ENCODE peak calls at places on chromosomes 13 and 19, in nine cellular contexts. One of them, this sample, is unnamed.

GRCh38 chr13:56561327-56561726 is 579.4 kb upstream of the PRR20A start:
- DNase-seq in renal cortical epithelial cell: peak
- DNase-seq in iris pigment epithelial cell: no peak
- DNase-seq in amygdala: no peak
- DNase-seq in epithelial cell of esophagus: peak
- DNase-seq in stimulated activated CD8-positive, alpha-beta memory T cell treated with anti-CD3 and anti-CD28 coated beads, Interleukin-15, amount 100 ng/mL, for 4 hours: no peak
- DNase-seq in ascending aorta: no peak
- DNase-seq in CD8-positive, alpha-beta T cell: no peak
- DNase-seq in left ventricle myocardium inferior: no peak
- DNase-seq in this sample: no peak

GRCh38 chr13:97318532-97318931 is 96.4 kb downstream of the MBNL2 start:
- DNase-seq in CD8-positive, alpha-beta T cell: no peak
- DNase-seq in renal cortical epithelial cell: no peak
- DNase-seq in stimulated activated CD8-positive, alpha-beta memory T cell treated with anti-CD3 and anti-CD28 coated beads, Interleukin-15, amount 100 ng/mL, for 4 hours: no peak
- DNase-seq in ascending aorta: no peak
- DNase-seq in left ventricle myocardium inferior: no peak
- DNase-seq in epithelial cell of esophagus: no peak
- DNase-seq in amygdala: no peak
- DNase-seq in iris pigment epithelial cell: no peak
- DNase-seq in this sample: no peak

GRCh38 chr19:53196777-53197396 is 3.7 kb upstream of the ZNF665 start:
- DNase-seq in stimulated activated CD8-positive, alpha-beta memory T cell treated with anti-CD3 and anti-CD28 coated beads, Interleukin-15, amount 100 ng/mL, for 4 hours: peak
- DNase-seq in iris pigment epithelial cell: peak
- DNase-seq in ascending aorta: peak
- DNase-seq in left ventricle myocardium inferior: peak
- DNase-seq in renal cortical epithelial cell: peak
- DNase-seq in amygdala: peak
- DNase-seq in epithelial cell of esophagus: peak
- DNase-seq in CD8-positive, alpha-beta T cell: peak
- DNase-seq in this sample: peak

GRCh38 chr19:14218615-14219330 is 12.8 kb upstream of the ADGRL1 start:
- DNase-seq in left ventricle myocardium inferior: no peak
- DNase-seq in CD8-positive, alpha-beta T cell: no peak
- DNase-seq in stimulated activated CD8-positive, alpha-beta memory T cell treated with anti-CD3 and anti-CD28 coated beads, Interleukin-15, amount 100 ng/mL, for 4 hours: no peak
- DNase-seq in iris pigment epithelial cell: no peak
- DNase-seq in renal cortical epithelial cell: no peak
- DNase-seq in ascending aorta: no peak
- DNase-seq in amygdala: no peak
- DNase-seq in epithelial cell of esophagus: no peak
- DNase-seq in this sample: no peak

GRCh38 chr19:1407662-1408299 is 395 bp downstream of the DAZAP1 start:
- DNase-seq in ascending aorta: no peak
- DNase-seq in stimulated activated CD8-positive, alpha-beta memory T cell treated with anti-CD3 and anti-CD28 coated beads, Interleukin-15, amount 100 ng/mL, for 4 hours: peak
- DNase-seq in epithelial cell of esophagus: peak
- DNase-seq in iris pigment epithelial cell: no peak
- DNase-seq in left ventricle myocardium inferior: peak
- DNase-seq in renal cortical epithelial cell: no peak
- DNase-seq in amygdala: no peak
- DNase-seq in CD8-positive, alpha-beta T cell: peak
- DNase-seq in this sample: peak

GRCh38 chr13:28324181-28324789 is 170.6 kb downstream of the FLT1 start:
- DNase-seq in ascending aorta: no peak
- DNase-seq in renal cortical epithelial cell: peak
- DNase-seq in stimulated activated CD8-positive, alpha-beta memory T cell treated with anti-CD3 and anti-CD28 coated beads, Interleukin-15, amount 100 ng/mL, for 4 hours: no peak
- DNase-seq in CD8-positive, alpha-beta T cell: peak
- DNase-seq in amygdala: peak
- DNase-seq in iris pigment epithelial cell: peak
- DNase-seq in epithelial cell of esophagus: peak
- DNase-seq in left ventricle myocardium inferior: peak
- DNase-seq in this sample: no peak

GRCh38 chr19:2455481-2456300 is 1.1 kb downstream of the LMNB2 start:
- DNase-seq in iris pigment epithelial cell: no peak
- DNase-seq in stimulated activated CD8-positive, alpha-beta memory T cell treated with anti-CD3 and anti-CD28 coated beads, Interleukin-15, amount 100 ng/mL, for 4 hours: no peak
- DNase-seq in ascending aorta: no peak
- DNase-seq in left ventricle myocardium inferior: peak
- DNase-seq in amygdala: no peak
- DNase-seq in epithelial cell of esophagus: peak
- DNase-seq in renal cortical epithelial cell: no peak
- DNase-seq in CD8-positive, alpha-beta T cell: peak
- DNase-seq in this sample: peak

GRCh38 chr19:5184930-5185329 is 155.7 kb downstream of the PTPRS start:
- DNase-seq in amygdala: no peak
- DNase-seq in epithelial cell of esophagus: no peak
- DNase-seq in CD8-positive, alpha-beta T cell: no peak
- DNase-seq in ascending aorta: no peak
- DNase-seq in iris pigment epithelial cell: no peak
- DNase-seq in left ventricle myocardium inferior: no peak
- DNase-seq in renal cortical epithelial cell: no peak
- DNase-seq in stimulated activated CD8-positive, alpha-beta memory T cell treated with anti-CD3 and anti-CD28 coated beads, Interleukin-15, amount 100 ng/mL, for 4 hours: no peak
- DNase-seq in this sample: no peak

GRCh38 chr19:2634228-2634951 is 68.1 kb downstream of the GNG7 start:
- DNase-seq in CD8-positive, alpha-beta T cell: peak
- DNase-seq in iris pigment epithelial cell: peak
- DNase-seq in epithelial cell of esophagus: no peak
- DNase-seq in renal cortical epithelial cell: peak
- DNase-seq in ascending aorta: no peak
- DNase-seq in amygdala: no peak
- DNase-seq in left ventricle myocardium inferior: peak
- DNase-seq in stimulated activated CD8-positive, alpha-beta memory T cell treated with anti-CD3 and anti-CD28 coated beads, Interleukin-15, amount 100 ng/mL, for 4 hours: no peak
- DNase-seq in this sample: no peak

GRCh38 chr13:105806335-105806920 is 729.0 kb downstream of the EFNB2 start:
- DNase-seq in iris pigment epithelial cell: peak
- DNase-seq in renal cortical epithelial cell: no peak
- DNase-seq in stimulated activated CD8-positive, alpha-beta memory T cell treated with anti-CD3 and anti-CD28 coated beads, Interleukin-15, amount 100 ng/mL, for 4 hours: no peak
- DNase-seq in ascending aorta: no peak
- DNase-seq in epithelial cell of esophagus: no peak
- DNase-seq in amygdala: no peak
- DNase-seq in left ventricle myocardium inferior: no peak
- DNase-seq in CD8-positive, alpha-beta T cell: no peak
- DNase-seq in this sample: no peak

GRCh38 chr13:97072297-97072696 is 78.0 kb upstream of the OXGR1 start:
- DNase-seq in left ventricle myocardium inferior: no peak
- DNase-seq in ascending aorta: no peak
- DNase-seq in iris pigment epithelial cell: no peak
- DNase-seq in renal cortical epithelial cell: no peak
- DNase-seq in CD8-positive, alpha-beta T cell: no peak
- DNase-seq in amygdala: no peak
- DNase-seq in stimulated activated CD8-positive, alpha-beta memory T cell treated with anti-CD3 and anti-CD28 coated beads, Interleukin-15, amount 100 ng/mL, for 4 hours: no peak
- DNase-seq in epithelial cell of esophagus: no peak
- DNase-seq in this sample: no peak

GRCh38 chr13:28442872-28443271 is 52.1 kb downstream of the FLT1 start:
- DNase-seq in iris pigment epithelial cell: no peak
- DNase-seq in stimulated activated CD8-positive, alpha-beta memory T cell treated with anti-CD3 and anti-CD28 coated beads, Interleukin-15, amount 100 ng/mL, for 4 hours: no peak
- DNase-seq in left ventricle myocardium inferior: peak
- DNase-seq in amygdala: no peak
- DNase-seq in CD8-positive, alpha-beta T cell: no peak
- DNase-seq in renal cortical epithelial cell: no peak
- DNase-seq in ascending aorta: no peak
- DNase-seq in epithelial cell of esophagus: no peak
- DNase-seq in this sample: no peak

GRCh38 chr19:35468637-35469036 is 20.6 kb downstream of the FFAR2 start:
- DNase-seq in stimulated activated CD8-positive, alpha-beta memory T cell treated with anti-CD3 and anti-CD28 coated beads, Interleukin-15, amount 100 ng/mL, for 4 hours: peak
- DNase-seq in amygdala: peak
- DNase-seq in renal cortical epithelial cell: peak
- DNase-seq in iris pigment epithelial cell: peak
- DNase-seq in ascending aorta: no peak
- DNase-seq in left ventricle myocardium inferior: peak
- DNase-seq in epithelial cell of esophagus: peak
- DNase-seq in CD8-positive, alpha-beta T cell: peak
- DNase-seq in this sample: peak

GRCh38 chr13:20826301-20826700 is 52.5 kb upstream of the EEF1AKMT1 start:
- DNase-seq in renal cortical epithelial cell: no peak
- DNase-seq in CD8-positive, alpha-beta T cell: no peak
- DNase-seq in epithelial cell of esophagus: no peak
- DNase-seq in left ventricle myocardium inferior: no peak
- DNase-seq in iris pigment epithelial cell: no peak
- DNase-seq in ascending aorta: no peak
- DNase-seq in amygdala: no peak
- DNase-seq in stimulated activated CD8-positive, alpha-beta memory T cell treated with anti-CD3 and anti-CD28 coated beads, Interleukin-15, amount 100 ng/mL, for 4 hours: no peak
- DNase-seq in this sample: no peak

GRCh38 chr13:99380921-99381645 is 73.9 kb upstream of the GPR183 start:
- DNase-seq in stimulated activated CD8-positive, alpha-beta memory T cell treated with anti-CD3 and anti-CD28 coated beads, Interleukin-15, amount 100 ng/mL, for 4 hours: no peak
- DNase-seq in amygdala: no peak
- DNase-seq in renal cortical epithelial cell: no peak
- DNase-seq in iris pigment epithelial cell: no peak
- DNase-seq in CD8-positive, alpha-beta T cell: peak
- DNase-seq in left ventricle myocardium inferior: no peak
- DNase-seq in ascending aorta: no peak
- DNase-seq in epithelial cell of esophagus: no peak
- DNase-seq in this sample: peak

GRCh38 chr19:49506575-49507105 is 5.8 kb upstream of the FCGRT start:
- DNase-seq in stimulated activated CD8-positive, alpha-beta memory T cell treated with anti-CD3 and anti-CD28 coated beads, Interleukin-15, amount 100 ng/mL, for 4 hours: no peak
- DNase-seq in CD8-positive, alpha-beta T cell: peak
- DNase-seq in amygdala: no peak
- DNase-seq in epithelial cell of esophagus: peak
- DNase-seq in iris pigment epithelial cell: no peak
- DNase-seq in left ventricle myocardium inferior: peak
- DNase-seq in ascending aorta: no peak
- DNase-seq in renal cortical epithelial cell: peak
- DNase-seq in this sample: peak

GRCh38 chr19:4136680-4137088 is 12.8 kb upstream of the MAP2K2 start:
- DNase-seq in CD8-positive, alpha-beta T cell: no peak
- DNase-seq in stimulated activated CD8-positive, alpha-beta memory T cell treated with anti-CD3 and anti-CD28 coated beads, Interleukin-15, amount 100 ng/mL, for 4 hours: no peak
- DNase-seq in renal cortical epithelial cell: no peak
- DNase-seq in ascending aorta: no peak
- DNase-seq in epithelial cell of esophagus: no peak
- DNase-seq in left ventricle myocardium inferior: no peak
- DNase-seq in iris pigment epithelial cell: no peak
- DNase-seq in amygdala: no peak
- DNase-seq in this sample: no peak

GRCh38 chr13:50074843-50075242 is 59.6 kb downstream of the KCNRG start:
- DNase-seq in left ventricle myocardium inferior: no peak
- DNase-seq in CD8-positive, alpha-beta T cell: no peak
- DNase-seq in iris pigment epithelial cell: no peak
- DNase-seq in epithelial cell of esophagus: no peak
- DNase-seq in stimulated activated CD8-positive, alpha-beta memory T cell treated with anti-CD3 and anti-CD28 coated beads, Interleukin-15, amount 100 ng/mL, for 4 hours: no peak
- DNase-seq in amygdala: no peak
- DNase-seq in ascending aorta: no peak
- DNase-seq in renal cortical epithelial cell: no peak
- DNase-seq in this sample: no peak

GRCh38 chr13:112974125-112974524 is 5.1 kb downstream of the MCF2L start:
- DNase-seq in left ventricle myocardium inferior: peak
- DNase-seq in epithelial cell of esophagus: no peak
- DNase-seq in renal cortical epithelial cell: no peak
- DNase-seq in amygdala: no peak
- DNase-seq in CD8-positive, alpha-beta T cell: no peak
- DNase-seq in stimulated activated CD8-positive, alpha-beta memory T cell treated with anti-CD3 and anti-CD28 coated beads, Interleukin-15, amount 100 ng/mL, for 4 hours: no peak
- DNase-seq in ascending aorta: no peak
- DNase-seq in iris pigment epithelial cell: no peak
- DNase-seq in this sample: peak

GRCh38 chr19:17394891-17395415 is 957 bp upstream of the CCDC194 start:
- DNase-seq in epithelial cell of esophagus: peak
- DNase-seq in amygdala: no peak
- DNase-seq in left ventricle myocardium inferior: peak
- DNase-seq in renal cortical epithelial cell: no peak
- DNase-seq in stimulated activated CD8-positive, alpha-beta memory T cell treated with anti-CD3 and anti-CD28 coated beads, Interleukin-15, amount 100 ng/mL, for 4 hours: no peak
- DNase-seq in iris pigment epithelial cell: peak
- DNase-seq in ascending aorta: no peak
- DNase-seq in CD8-positive, alpha-beta T cell: peak
- DNase-seq in this sample: peak

GRCh38 chr19:36460046-36460445 is 29.3 kb downstream of the ZNF566 start:
- DNase-seq in amygdala: no peak
- DNase-seq in left ventricle myocardium inferior: no peak
- DNase-seq in epithelial cell of esophagus: no peak
- DNase-seq in renal cortical epithelial cell: no peak
- DNase-seq in iris pigment epithelial cell: peak
- DNase-seq in stimulated activated CD8-positive, alpha-beta memory T cell treated with anti-CD3 and anti-CD28 coated beads, Interleukin-15, amount 100 ng/mL, for 4 hours: no peak
- DNase-seq in CD8-positive, alpha-beta T cell: no peak
- DNase-seq in ascending aorta: no peak
- DNase-seq in this sample: no peak

GRCh38 chr19:18259848-18260247 is 14.4 kb downstream of the IQCN start:
- DNase-seq in epithelial cell of esophagus: no peak
- DNase-seq in stimulated activated CD8-positive, alpha-beta memory T cell treated with anti-CD3 and anti-CD28 coated beads, Interleukin-15, amount 100 ng/mL, for 4 hours: no peak
- DNase-seq in renal cortical epithelial cell: no peak
- DNase-seq in ascending aorta: no peak
- DNase-seq in CD8-positive, alpha-beta T cell: no peak
- DNase-seq in left ventricle myocardium inferior: no peak
- DNase-seq in amygdala: no peak
- DNase-seq in iris pigment epithelial cell: no peak
- DNase-seq in this sample: no peak

GRCh38 chr13:59873309-59873708 is 290.4 kb downstream of the DIAPH3 start:
- DNase-seq in epithelial cell of esophagus: no peak
- DNase-seq in left ventricle myocardium inferior: no peak
- DNase-seq in ascending aorta: no peak
- DNase-seq in CD8-positive, alpha-beta T cell: no peak
- DNase-seq in iris pigment epithelial cell: no peak
- DNase-seq in renal cortical epithelial cell: no peak
- DNase-seq in amygdala: no peak
- DNase-seq in stimulated activated CD8-positive, alpha-beta memory T cell treated with anti-CD3 and anti-CD28 coated beads, Interleukin-15, amount 100 ng/mL, for 4 hours: no peak
- DNase-seq in this sample: no peak

GRCh38 chr13:98990701-98991100 is 12.8 kb upstream of the DOCK9 start:
- DNase-seq in CD8-positive, alpha-beta T cell: no peak
- DNase-seq in stimulated activated CD8-positive, alpha-beta memory T cell treated with anti-CD3 and anti-CD28 coated beads, Interleukin-15, amount 100 ng/mL, for 4 hours: no peak
- DNase-seq in renal cortical epithelial cell: peak
- DNase-seq in iris pigment epithelial cell: no peak
- DNase-seq in left ventricle myocardium inferior: no peak
- DNase-seq in epithelial cell of esophagus: peak
- DNase-seq in ascending aorta: no peak
- DNase-seq in amygdala: no peak
- DNase-seq in this sample: no peak

GRCh38 chr13:94956407-94957110 is 244.2 kb upstream of the SOX21 start:
- DNase-seq in stimulated activated CD8-positive, alpha-beta memory T cell treated with anti-CD3 and anti-CD28 coated beads, Interleukin-15, amount 100 ng/mL, for 4 hours: no peak
- DNase-seq in amygdala: peak
- DNase-seq in renal cortical epithelial cell: no peak
- DNase-seq in ascending aorta: no peak
- DNase-seq in CD8-positive, alpha-beta T cell: no peak
- DNase-seq in epithelial cell of esophagus: no peak
- DNase-seq in iris pigment epithelial cell: no peak
- DNase-seq in left ventricle myocardium inferior: no peak
- DNase-seq in this sample: no peak

GRCh38 chr19:46602392-46603194 is 1.5 kb downstream of the CALM3 start:
- DNase-seq in renal cortical epithelial cell: no peak
- DNase-seq in iris pigment epithelial cell: no peak
- DNase-seq in amygdala: no peak
- DNase-seq in stimulated activated CD8-positive, alpha-beta memory T cell treated with anti-CD3 and anti-CD28 coated beads, Interleukin-15, amount 100 ng/mL, for 4 hours: peak
- DNase-seq in left ventricle myocardium inferior: no peak
- DNase-seq in epithelial cell of esophagus: no peak
- DNase-seq in ascending aorta: no peak
- DNase-seq in CD8-positive, alpha-beta T cell: no peak
- DNase-seq in this sample: peak

GRCh38 chr19:8251025-8251472 is 41.9 kb downstream of the CERS4 start:
- DNase-seq in epithelial cell of esophagus: no peak
- DNase-seq in iris pigment epithelial cell: no peak
- DNase-seq in stimulated activated CD8-positive, alpha-beta memory T cell treated with anti-CD3 and anti-CD28 coated beads, Interleukin-15, amount 100 ng/mL, for 4 hours: no peak
- DNase-seq in renal cortical epithelial cell: peak
- DNase-seq in amygdala: peak
- DNase-seq in ascending aorta: no peak
- DNase-seq in CD8-positive, alpha-beta T cell: no peak
- DNase-seq in left ventricle myocardium inferior: peak
- DNase-seq in this sample: no peak

GRCh38 chr13:40681341-40682051 is 15.1 kb upstream of the FOXO1 start:
- DNase-seq in stimulated activated CD8-positive, alpha-beta memory T cell treated with anti-CD3 and anti-CD28 coated beads, Interleukin-15, amount 100 ng/mL, for 4 hours: no peak
- DNase-seq in ascending aorta: no peak
- DNase-seq in left ventricle myocardium inferior: no peak
- DNase-seq in epithelial cell of esophagus: no peak
- DNase-seq in renal cortical epithelial cell: no peak
- DNase-seq in amygdala: no peak
- DNase-seq in iris pigment epithelial cell: peak
- DNase-seq in CD8-positive, alpha-beta T cell: no peak
- DNase-seq in this sample: no peak

GRCh38 chr19:31613683-31614219 is 264.5 kb upstream of the TSHZ3 start:
- DNase-seq in CD8-positive, alpha-beta T cell: no peak
- DNase-seq in ascending aorta: no peak
- DNase-seq in amygdala: no peak
- DNase-seq in renal cortical epithelial cell: no peak
- DNase-seq in epithelial cell of esophagus: no peak
- DNase-seq in left ventricle myocardium inferior: peak
- DNase-seq in stimulated activated CD8-positive, alpha-beta memory T cell treated with anti-CD3 and anti-CD28 coated beads, Interleukin-15, amount 100 ng/mL, for 4 hours: no peak
- DNase-seq in iris pigment epithelial cell: no peak
- DNase-seq in this sample: no peak

GRCh38 chr19:18856385-18857126 is 24.8 kb downstream of the UPF1 start:
- DNase-seq in iris pigment epithelial cell: peak
- DNase-seq in ascending aorta: no peak
- DNase-seq in CD8-positive, alpha-beta T cell: no peak
- DNase-seq in left ventricle myocardium inferior: no peak
- DNase-seq in renal cortical epithelial cell: peak
- DNase-seq in epithelial cell of esophagus: peak
- DNase-seq in stimulated activated CD8-positive, alpha-beta memory T cell treated with anti-CD3 and anti-CD28 coated beads, Interleukin-15, amount 100 ng/mL, for 4 hours: no peak
- DNase-seq in amygdala: peak
- DNase-seq in this sample: no peak

GRCh38 chr19:39405930-39406655 is 554 bp upstream of the ZFP36 start:
- DNase-seq in ascending aorta: no peak
- DNase-seq in renal cortical epithelial cell: no peak
- DNase-seq in stimulated activated CD8-positive, alpha-beta memory T cell treated with anti-CD3 and anti-CD28 coated beads, Interleukin-15, amount 100 ng/mL, for 4 hours: peak
- DNase-seq in amygdala: peak
- DNase-seq in epithelial cell of esophagus: peak
- DNase-seq in CD8-positive, alpha-beta T cell: peak
- DNase-seq in left ventricle myocardium inferior: no peak
- DNase-seq in iris pigment epithelial cell: peak
- DNase-seq in this sample: no peak

This sample was measured in Peyer's patch.